ENCODE peak calls at places on chromosomes 6 and 20, in six cellular contexts. M is upper lobe of left lung, T is K562, G is HepG2, A is HCT116, V is Panc1. P is an unnamed sample.

GRCh38 chr6:36650848-36651247 is 27.7 kb upstream of the CDKN1A start:
- ATAC-seq in A (peak), V (peak), M (peak), G (peak), T (peak), P (no peak)

GRCh38 chr6:12270551-12271228 is 19.5 kb upstream of the EDN1 start:
- ATAC-seq in A (no peak), T (no peak), V (no peak), G (no peak), M (no peak), P (no peak)

GRCh38 chr6:27138837-27139752 is 108.4 kb upstream of the PRSS16 start:
- ATAC-seq in A (no peak), G (no peak), V (no peak), M (peak), T (peak), P (peak)

GRCh38 chr6:42162384-42162783 is 10.8 kb upstream of the GUCA1A start:
- ATAC-seq in A (no peak), G (peak), M (no peak), T (no peak), V (no peak), P (no peak)

GRCh38 chr6:15841937-15842698 is 179.3 kb upstream of the DTNBP1 start:
- ATAC-seq in G (no peak), T (no peak), M (peak), V (no peak), A (no peak), P (peak)

GRCh38 chr6:168871535-168872106 is 382.0 kb downstream of the THBS2 start:
- ATAC-seq in A (no peak), G (no peak), M (no peak), V (no peak), T (no peak), P (no peak)

GRCh38 chr6:121767254-121767653 is 331.8 kb downstream of the GJA1 start:
- ATAC-seq in A (no peak), V (no peak), M (peak), T (no peak), G (no peak), P (no peak)

GRCh38 chr6:110618591-110619267 is 142.3 kb upstream of the SLC22A16 start:
- ATAC-seq in A (peak), T (peak), V (peak), G (peak), M (no peak), P (no peak)

GRCh38 chr6:155778336-155778735 is 322.7 kb upstream of the NOX3 start:
- ATAC-seq in T (no peak), M (no peak), A (no peak), V (no peak), G (no peak), P (no peak)

GRCh38 chr6:13700232-13700631 is 11.4 kb downstream of the RANBP9 start:
- ATAC-seq in M (no peak), G (no peak), A (no peak), V (no peak), T (peak), P (no peak)

GRCh38 chr6:169224185-169224695 is 29.4 kb downstream of the THBS2 start:
- ATAC-seq in G (no peak), M (peak), T (peak), V (peak), A (no peak), P (peak)

GRCh38 chr6:35972471-35972985 is 51.6 kb upstream of the SRPK1 start:
- ATAC-seq in V (peak), G (peak), A (peak), T (peak), M (no peak), P (no peak)

GRCh38 chr6:105509506-105510331 is 106.8 kb upstream of the PREP start:
- ATAC-seq in A (peak), M (no peak), G (peak), V (peak), T (peak), P (no peak)

GRCh38 chr6:69064226-69064625 is 429.1 kb downstream of the ADGRB3 start:
- ATAC-seq in M (no peak), T (no peak), V (no peak), G (no peak), A (no peak), P (no peak)

GRCh38 chr6:69061066-69061465 is 426.0 kb downstream of the ADGRB3 start:
- ATAC-seq in M (no peak), A (no peak), G (no peak), V (no peak), T (no peak), P (no peak)

GRCh38 chr6:69063401-69063800 is 428.3 kb downstream of the ADGRB3 start:
- ATAC-seq in A (no peak), M (no peak), V (no peak), G (no peak), T (no peak), P (no peak)

DNA sequence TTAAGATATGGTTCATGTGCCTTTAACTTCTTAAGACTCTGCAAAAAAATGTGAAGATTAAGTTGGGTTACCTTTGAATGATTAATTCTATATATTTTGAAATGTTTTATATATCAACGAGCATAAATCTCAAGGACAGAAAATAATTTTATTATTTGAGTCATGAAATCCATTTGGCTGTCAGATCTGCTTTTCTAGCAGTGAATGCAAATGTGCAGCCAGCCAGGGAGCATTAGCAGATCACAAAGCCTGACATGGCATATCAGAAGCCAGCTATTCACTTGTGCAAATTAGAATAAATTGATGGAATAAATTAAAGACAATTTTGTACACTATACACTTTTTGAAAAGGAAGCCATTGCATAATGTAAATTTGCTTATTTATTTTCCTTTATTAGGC is 424.3 kb downstream of the ADGRB3 start:
- ATAC-seq in A (no peak), T (no peak), M (no peak), G (no peak), V (no peak), P (no peak)
- TF ChIP-seq POLR2AphosphoS5 in A (no peak), T (no peak), M (no peak), G (no peak), V (no peak), P (no peak)

GRCh38 chr20:8076505-8077498 is 55.3 kb upstream of the PLCB1 start:
- ATAC-seq in T (no peak), V (no peak), M (no peak), A (no peak), G (no peak), P (peak)
- TF ChIP-seq POLR2AphosphoS5 in T (no peak), V (no peak), M (no peak), A (no peak), G (no peak), P (peak)

GRCh38 chr6:166348305-166348949 is 6.1 kb upstream of the SFT2D1 start:
- ATAC-seq in M (no peak), G (peak), V (no peak), T (no peak), A (no peak), P (no peak)
- TF ChIP-seq POLR2AphosphoS5 in M (no peak), G (no peak), V (no peak), T (no peak), A (no peak), P (no peak)

DNA sequence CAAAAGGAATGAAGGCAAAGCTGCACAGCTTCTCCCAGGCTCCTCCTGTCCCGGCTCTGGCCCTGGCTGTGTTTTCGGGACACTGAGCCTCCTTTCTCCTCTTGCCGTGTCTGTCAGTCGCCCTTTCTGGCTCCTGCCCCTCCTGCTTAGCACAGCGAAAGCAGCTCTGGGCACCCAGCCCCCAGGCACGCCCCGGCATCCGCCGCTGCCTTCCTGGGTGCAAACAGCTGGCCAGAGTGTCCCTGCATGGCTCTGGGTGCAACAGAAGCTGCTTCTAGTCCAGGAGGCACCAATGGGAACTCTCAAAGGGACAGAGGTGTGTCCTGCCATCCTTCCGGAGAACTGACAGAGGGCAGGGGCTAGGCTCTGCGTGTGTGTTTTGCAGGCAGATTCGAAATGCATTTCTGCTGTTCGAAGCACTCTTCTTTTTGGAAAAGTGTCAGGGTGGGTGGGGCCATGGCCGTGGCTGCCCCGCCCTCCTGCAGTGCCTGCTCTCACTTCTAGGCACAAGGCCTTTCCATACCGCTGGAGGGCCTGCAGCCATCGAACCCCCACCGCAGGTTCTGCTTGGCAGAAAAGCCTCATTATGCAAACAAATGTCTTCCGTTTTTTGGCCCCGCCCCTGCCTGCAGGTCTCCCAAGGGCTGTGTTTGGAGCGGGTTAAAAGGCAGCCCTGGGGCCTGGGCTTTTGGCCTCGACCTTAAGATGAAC is 15.5 kb downstream of the COL9A3 start:
- ATAC-seq in A (peak), G (peak), M (peak), T (peak), V (no peak), P (peak)
- TF ChIP-seq POLR2AphosphoS5 in A (peak), G (no peak), M (no peak), T (no peak), V (no peak), P (no peak)

DNA sequence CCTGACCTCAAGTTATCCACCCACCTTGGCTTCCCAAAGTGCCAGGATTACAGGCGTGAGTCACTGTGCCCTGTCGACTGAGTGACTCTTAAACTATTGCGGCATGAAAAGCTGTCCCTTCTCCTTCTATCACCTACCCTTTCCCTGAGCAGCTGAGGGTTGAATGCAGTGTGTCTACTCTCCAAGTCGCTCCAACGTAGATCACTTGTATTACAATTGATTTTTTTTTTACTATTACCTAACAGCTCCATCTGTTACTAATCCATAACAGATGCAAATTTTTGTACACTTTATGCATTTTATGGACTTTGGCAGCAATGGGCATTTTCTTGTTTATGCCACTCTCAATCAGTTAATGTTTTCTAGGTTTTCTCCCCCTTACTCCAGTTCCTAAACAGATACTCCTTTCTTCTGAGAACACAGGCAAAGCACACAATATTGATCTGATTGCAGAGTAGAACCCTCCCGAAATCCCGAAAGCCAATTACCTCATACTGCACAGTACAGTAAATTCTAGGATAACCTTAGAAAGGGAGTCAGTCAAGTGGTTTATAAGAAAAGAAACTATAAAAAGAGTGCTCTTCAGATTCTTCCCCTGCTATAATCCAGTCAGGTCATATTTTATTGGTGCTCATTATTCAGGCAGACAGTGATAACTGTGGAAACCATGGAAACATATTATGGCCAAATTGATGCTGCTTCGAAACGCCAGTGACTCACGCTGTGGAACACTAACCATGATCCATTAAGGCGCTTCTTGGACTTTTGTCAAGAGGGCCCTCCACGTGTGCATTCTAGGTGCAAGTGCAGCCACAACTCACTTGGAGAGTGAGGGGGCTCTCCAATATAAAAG is 273.1 kb downstream of the ADGB start:
- ATAC-seq in V (no peak), G (peak), A (no peak), T (no peak), M (no peak), P (no peak)
- TF ChIP-seq POLR2AphosphoS5 in V (no peak), G (no peak), A (no peak), T (no peak), M (no peak), P (no peak)

GRCh38 chr6:87968435-87969278 is 79.0 kb upstream of the SPACA1 start:
- ATAC-seq in T (peak), M (peak), G (no peak), A (peak), V (peak), P (no peak)
- TF ChIP-seq POLR2AphosphoS5 in T (no peak), M (no peak), G (no peak), A (no peak), V (no peak), P (no peak)